ENCODE peak calls at places on chromosomes 13 and 19, in seven cellular contexts. K is SK-N-SH, P is HepG2, M is A549, E is GM12878, A is K562, O is H1. G is an unnamed sample.

GRCh38 chr13:114064516-114065140 is 67.8 kb downstream of the RASA3 start:
- DNase-seq in O (no peak), K (peak; percentile 83), M (peak; percentile 45), P (no peak), E (no peak), A (peak; percentile 14), G (peak; percentile 40)

GRCh38 chr19:52735734-52736133 is 890 bp upstream of the ZNF611 start:
- DNase-seq in P (peak; percentile 51), K (no peak), M (no peak), E (no peak), A (no peak), O (peak; percentile 75), G (no peak)

GRCh38 chr13:41458939-41459753 is 1.8 kb downstream of the RGCC start:
- DNase-seq in A (peak; percentile 63), E (no peak), M (peak; percentile 49), O (peak; percentile 59), K (peak; percentile 32), P (peak; percentile 30), G (peak; percentile 72)

GRCh38 chr13:24528816-24529398 is 16.3 kb upstream of the PARP4 start:
- DNase-seq in O (no peak), K (no peak), A (no peak), E (no peak), M (no peak), P (no peak), G (no peak)

GRCh38 chr19:50500060-50500752 is 10.8 kb downstream of the JOSD2 start:
- DNase-seq in K (peak; percentile 84), O (peak; percentile 74), E (no peak), P (no peak), A (peak; percentile 76), M (peak; percentile 50), G (no peak)

GRCh38 chr19:29866011-29866410 is 54.2 kb downstream of the CCNE1 start:
- DNase-seq in P (no peak), O (no peak), A (no peak), K (no peak), M (no peak), E (no peak), G (no peak)

GRCh38 chr13:27446986-27447583 is 3.3 kb downstream of the MTIF3 start:
- DNase-seq in A (no peak), E (no peak), O (no peak), K (no peak), M (no peak), P (no peak), G (no peak)

GRCh38 chr13:21060827-21061076 is 634 bp downstream of the LATS2 start:
- DNase-seq in P (no peak), K (peak; percentile 44), A (no peak), E (no peak), M (no peak), O (no peak), G (no peak)

GRCh38 chr19:40342644-40343311 is 5.4 kb downstream of the C19orf47 start:
- DNase-seq in P (no peak), E (no peak), A (no peak), O (no peak), K (no peak), M (no peak), G (no peak)

GRCh38 chr13:99446242-99446641 is 55.0 kb upstream of the TM9SF2 start:
- DNase-seq in M (no peak), K (no peak), A (no peak), O (no peak), E (no peak), P (peak; percentile 30), G (no peak)

GRCh38 chr13:66751691-66752090 is 478.4 kb downstream of the PCDH9 start:
- DNase-seq in K (no peak), O (no peak), M (no peak), P (no peak), A (no peak), E (no peak), G (no peak)

GRCh38 chr19:54248016-54248601 is 5.5 kb upstream of the LILRA6 start:
- DNase-seq in A (no peak), P (no peak), K (no peak), E (no peak), O (no peak), M (no peak), G (peak; percentile 26)

GRCh38 chr13:79735228-79735627 is 254.3 kb downstream of the NDFIP2 start:
- DNase-seq in M (no peak), P (no peak), A (no peak), O (no peak), E (no peak), K (no peak), G (peak; percentile 41)

GRCh38 chr19:2034729-2035589 is 16.1 kb downstream of the MKNK2 start:
- DNase-seq in M (peak; percentile 61), P (no peak), K (peak; percentile 90), A (peak; percentile 96), E (no peak), O (peak; percentile 97), G (peak; percentile 8)

GRCh38 chr19:38502410-38503143 is 69.1 kb downstream of the RYR1 start:
- DNase-seq in O (no peak), M (peak; percentile 85), P (no peak), A (no peak), K (no peak), E (no peak), G (no peak)

GRCh38 chr19:1240925-1241324 is 626 bp upstream of the ATP5F1D start:
- DNase-seq in P (no peak), M (no peak), K (no peak), E (no peak), A (no peak), O (peak; percentile 52), G (no peak)

GRCh38 chr13:23928985-23929384 is 31.7 kb upstream of the C1QTNF9B start:
- DNase-seq in K (peak; percentile 9), O (no peak), E (no peak), P (no peak), A (no peak), M (peak; percentile 13), G (peak; percentile 90)

GRCh38 chr19:46935066-46935663 is 74.4 kb downstream of the ARHGAP35 start:
- DNase-seq in E (no peak), O (no peak), P (no peak), A (no peak), K (no peak), M (no peak), G (peak; percentile 18)

GRCh38 chr19:29798783-29799182 is 13.0 kb upstream of the CCNE1 start:
- DNase-seq in P (no peak), M (no peak), K (no peak), E (no peak), O (no peak), A (no peak), G (peak; percentile 60)

GRCh38 chr19:7188682-7189629 is 105.3 kb downstream of the INSR start:
- DNase-seq in E (no peak), K (no peak), O (no peak), A (no peak), P (peak; percentile 84), M (no peak), G (no peak)

GRCh38 chr19:39919976-39920375 is 14.5 kb downstream of the FCGBP start:
- DNase-seq in E (no peak), M (no peak), A (no peak), P (no peak), K (no peak), O (no peak), G (no peak)

GRCh38 chr13:79522583-79522982 is 41.6 kb downstream of the NDFIP2 start:
- DNase-seq in K (no peak), P (no peak), A (no peak), E (peak; percentile 69), M (no peak), O (no peak), G (peak; percentile 64)

GRCh38 chr13:109431217-109431616 is 355.2 kb downstream of the IRS2 start:
- DNase-seq in K (no peak), A (no peak), E (no peak), M (no peak), P (no peak), O (no peak), G (no peak)

GRCh38 chr13:106178816-106179215 is 356.6 kb downstream of the EFNB2 start:
- DNase-seq in E (no peak), A (no peak), P (no peak), O (no peak), M (no peak), K (no peak), G (no peak)

GRCh38 chr13:97258801-97259200 is 36.7 kb downstream of the MBNL2 start:
- DNase-seq in M (no peak), A (no peak), P (no peak), O (peak; percentile 23), E (no peak), K (no peak), G (peak; percentile 64)
- H3K27ac ChIP-seq in M (peak overlapping the region; percentile 99), A (peak overlapping the region; percentile 100), P (peak overlapping the region; percentile 92), O (no peak overlapping the region), E (no peak overlapping the region), K (peak overlapping the region; percentile 97), G (peak overlapping the region; percentile 84)

GRCh38 chr13:74073231-74073630 is 61.0 kb downstream of the KLF12 start:
- DNase-seq in O (no peak), P (no peak), A (no peak), E (no peak), K (no peak), M (no peak), G (no peak)
- TF ChIP-seq RFX5 in O (no peak), P (no peak), A (no peak), E (no peak), K (no peak), M (no peak), G (no peak)

DNA sequence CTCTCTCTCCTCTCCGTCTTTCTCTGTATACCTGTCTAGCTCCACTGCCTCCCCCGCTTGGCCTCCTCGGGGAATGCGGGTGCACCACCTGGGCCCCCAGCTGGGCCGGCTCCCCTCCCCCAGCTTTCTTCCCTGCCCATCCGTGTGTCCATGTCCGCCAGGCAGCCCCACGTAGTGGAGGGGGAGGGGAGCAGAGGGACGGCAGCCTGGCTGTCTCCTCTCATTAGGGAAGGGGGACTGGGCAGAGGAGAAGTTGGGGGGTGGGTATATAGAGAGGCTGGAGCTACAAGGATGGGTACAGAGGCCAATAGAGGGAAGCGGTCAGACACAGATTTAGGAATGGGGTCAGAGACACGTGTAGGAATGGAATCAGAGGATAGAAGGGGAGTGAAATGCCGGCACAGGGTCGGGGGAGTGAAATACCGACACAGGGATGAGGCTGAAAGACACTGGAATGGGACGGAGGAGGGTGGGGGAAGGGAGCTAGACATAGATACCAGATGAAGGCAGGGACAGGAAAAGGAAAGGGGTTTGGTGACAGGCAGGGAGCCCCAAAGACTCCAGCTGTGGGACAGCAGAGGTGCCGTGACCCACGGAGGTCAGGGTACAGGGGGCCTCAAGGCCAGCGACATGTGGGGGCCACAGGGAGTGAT is 2.8 kb downstream of the NECTIN2 start:
- DNase-seq in M (no peak), A (no peak), K (peak; percentile 47), P (no peak), O (peak; percentile 74), E (no peak), G (no peak)
- H3K27ac ChIP-seq in M (no peak overlapping the region), A (peak overlapping the region; percentile 97), K (peak overlapping the region; percentile 92), P (peak overlapping the region; percentile 95), O (peak overlapping the region; percentile 43), E (no peak overlapping the region), G (peak overlapping the region; percentile 97)

DNA sequence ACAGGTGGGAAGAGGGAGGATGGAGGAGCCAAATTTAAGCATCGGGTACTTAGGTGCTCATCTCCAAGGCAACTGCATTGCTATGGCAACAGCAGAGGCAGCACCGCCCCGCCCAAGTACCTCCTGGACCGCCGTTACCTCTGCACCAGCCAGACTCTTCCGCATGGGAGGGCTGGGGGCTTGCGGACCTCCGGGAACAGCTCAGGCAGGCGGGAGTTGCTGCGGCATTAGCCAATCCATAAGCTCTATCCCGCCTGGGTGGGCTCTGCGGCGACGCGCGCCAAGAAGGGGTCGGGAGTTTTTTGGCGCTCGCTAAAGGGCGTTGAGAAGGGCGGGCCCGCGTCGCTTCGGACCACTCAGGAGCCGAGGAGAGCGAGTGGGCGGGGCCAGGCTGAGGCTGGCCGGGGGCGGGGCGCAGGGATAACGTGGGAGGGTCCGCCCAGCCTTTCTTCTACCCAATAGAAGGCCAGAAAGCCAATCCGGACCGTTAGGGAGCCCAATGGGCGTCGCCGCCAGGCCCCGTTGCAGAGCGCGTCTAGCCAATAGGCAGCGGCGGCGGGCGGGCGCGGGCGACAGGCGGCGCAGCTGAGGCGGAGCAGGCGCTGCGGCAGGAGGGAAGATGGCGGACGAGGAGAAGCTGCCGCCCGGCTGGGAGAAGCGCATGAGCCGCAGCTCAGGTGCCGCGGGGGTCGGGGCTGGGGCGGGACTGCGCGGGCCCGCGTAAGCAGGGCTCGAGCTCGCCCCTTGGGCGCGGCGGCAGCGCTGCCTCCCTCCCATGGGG is at the start of gene PIN1:
- DNase-seq in K (peak; percentile 98), O (peak; percentile 98), P (peak; percentile 96), M (peak; percentile 96), E (peak; percentile 91), A (peak; percentile 99), G (peak; percentile 97)
- TF ChIP-seq RFX5 in K (peak; percentile 78), O (no peak), P (peak; percentile 82), M (peak; percentile 68), E (peak; percentile 89), A (no peak), G (no peak)

G was measured in IMR-90.